ENCODE peak calls at places on chromosomes 1 and 21, in ten cellular contexts. N is naive thymus-derived CD8-positive, alpha-beta T cell; C is stimulated activated CD4-positive, alpha-beta T cell treated with anti-CD3 and anti-CD28 coated beads, Interleukin-12 subunit alpha, Interleukin-12 subunit beta, amount 100 ng/mL, for 48 hours; L is astrocyte of the spinal cord; W is neural crest cell; X is fibroblast of pulmonary artery; Z is HTR-8/SVneo; F is stimulated activated CD8-positive, alpha-beta memory T cell treated with anti-CD3 and anti-CD28 coated beads, Interleukin-7, amount 100 ng/mL, for 24 hours; U is heart left ventricle; K is left cardiac atrium. A is an unnamed sample.

GRCh38 chr1:210302501-210302900 is 26.2 kb upstream of the HHAT start:
- DNase-seq in N (no peak), C (no peak), L (no peak), W (no peak), X (no peak), Z (no peak), F (no peak), U (no peak), K (peak), A (no peak)

GRCh38 chr1:59292557-59292956 is 4.3 kb upstream of the FGGY start:
- DNase-seq in N (no peak), C (no peak), L (no peak), W (no peak), X (peak), Z (no peak), F (no peak), U (peak), K (peak), A (no peak)

GRCh38 chr1:40477680-40478057 is 579 bp downstream of the ZFP69 start:
- DNase-seq in N (peak), C (no peak), L (peak), W (no peak), X (peak), Z (peak), F (no peak), U (no peak), K (peak), A (no peak)

GRCh38 chr21:46060596-46061061 is 37.3 kb upstream of the COL6A2 start:
- DNase-seq in N (no peak), C (no peak), L (peak), W (no peak), X (peak), Z (peak), F (no peak), U (peak), K (peak), A (no peak)

GRCh38 chr21:45993210-45994085 is 11.9 kb downstream of the COL6A1 start:
- DNase-seq in N (no peak), C (no peak), L (no peak), W (no peak), X (no peak), Z (no peak), F (no peak), U (peak), K (peak), A (no peak)

GRCh38 chr1:183043872-183044859 is 20.9 kb downstream of the LAMC1 start:
- DNase-seq in N (no peak), C (no peak), L (peak), W (no peak), X (no peak), Z (no peak), F (no peak), U (no peak), K (no peak), A (no peak)

GRCh38 chr1:186055846-186056245 is 319.2 kb downstream of the TPR start:
- DNase-seq in N (no peak), C (no peak), L (no peak), W (no peak), X (no peak), Z (no peak), F (no peak), U (no peak), K (no peak), A (no peak)

GRCh38 chr1:36257375-36257767 is 33.1 kb downstream of the THRAP3 start:
- DNase-seq in N (no peak), C (no peak), L (no peak), W (no peak), X (no peak), Z (no peak), F (no peak), U (no peak), K (no peak), A (no peak)

GRCh38 chr21:41601573-41602371 is 93.8 kb upstream of the TMPRSS2 start:
- DNase-seq in N (no peak), C (no peak), L (no peak), W (no peak), X (peak), Z (no peak), F (no peak), U (no peak), K (no peak), A (no peak)

GRCh38 chr1:41728403-41729202 is 190.1 kb downstream of the HIVEP3 start:
- DNase-seq in N (no peak), C (peak), L (no peak), W (no peak), X (no peak), Z (no peak), F (peak), U (no peak), K (no peak), A (no peak)

GRCh38 chr1:39981957-39982356 is 27.0 kb downstream of the MFSD2A start:
- DNase-seq in N (no peak), C (no peak), L (peak), W (no peak), X (peak), Z (peak), F (no peak), U (no peak), K (no peak), A (no peak)

GRCh38 chr1:114510235-114511047 is 562 bp downstream of the TRIM33 start:
- DNase-seq in N (peak), C (no peak), L (peak), W (peak), X (peak), Z (no peak), F (no peak), U (peak), K (peak), A (peak)

GRCh38 chr1:244224487-244225430 is 173.7 kb downstream of the ZBTB18 start:
- DNase-seq in N (no peak), C (no peak), L (no peak), W (no peak), X (peak), Z (no peak), F (no peak), U (peak), K (peak), A (no peak)

GRCh38 chr1:207055386-207056001 is 2.4 kb downstream of the PFKFB2 start:
- DNase-seq in N (no peak), C (no peak), L (no peak), W (no peak), X (no peak), Z (no peak), F (no peak), U (no peak), K (no peak), A (no peak)

GRCh38 chr1:155082301-155082940 is 3.8 kb downstream of the EFNA3 start:
- DNase-seq in N (no peak), C (no peak), L (no peak), W (no peak), X (no peak), Z (no peak), F (no peak), U (no peak), K (no peak), A (no peak)

GRCh38 chr1:96374076-96374762 is 347.4 kb upstream of the PTBP2 start:
- DNase-seq in N (no peak), C (no peak), L (peak), W (no peak), X (peak), Z (no peak), F (no peak), U (no peak), K (no peak), A (no peak)

GRCh38 chr1:213154056-213154677 is 103.1 kb downstream of the RPS6KC1 start:
- DNase-seq in N (no peak), C (no peak), L (no peak), W (no peak), X (no peak), Z (no peak), F (no peak), U (no peak), K (no peak), A (no peak)

GRCh38 chr1:248821101-248821500 is 4.6 kb downstream of the SH3BP5L start:
- DNase-seq in N (no peak), C (no peak), L (peak), W (no peak), X (peak), Z (peak), F (no peak), U (no peak), K (no peak), A (no peak)

GRCh38 chr1:117166076-117166475 is 44.5 kb upstream of the TRIM45 start:
- DNase-seq in N (no peak), C (no peak), L (peak), W (no peak), X (peak), Z (no peak), F (no peak), U (no peak), K (no peak), A (no peak)

GRCh38 chr1:39205102-39205780 is 746 bp downstream of the MACF1 start:
- DNase-seq in N (peak), C (peak), L (peak), W (peak), X (peak), Z (peak), F (no peak), U (peak), K (peak), A (peak)

GRCh38 chr1:207993477-207994445 is 82.8 kb upstream of the CD34 start:
- DNase-seq in N (no peak), C (no peak), L (no peak), W (no peak), X (peak), Z (no peak), F (no peak), U (no peak), K (no peak), A (no peak)

GRCh38 chr1:117146570-117147340 is 25.2 kb upstream of the TRIM45 start:
- DNase-seq in N (no peak), C (no peak), L (peak), W (no peak), X (peak), Z (peak), F (no peak), U (no peak), K (peak), A (no peak)

GRCh38 chr1:40363721-40364120 is 9.8 kb upstream of the SMAP2 start:
- DNase-seq in N (no peak), C (peak), L (no peak), W (no peak), X (no peak), Z (no peak), F (no peak), U (no peak), K (no peak), A (no peak)

A was measured in CD4-positive, alpha-beta memory T cell.